ENCODE peak calls at places on chromosomes 3 and 15, in eight cellular contexts. O, K, B, E, N, P, Q and G are unnamed samples.

GRCh38 chr3:31848163-31848848 is 132.8 kb downstream of the OSBPL10 start:
- DNase-seq in E (no peak), N (no peak), B (no peak), P (no peak), Q (no peak), K (no peak), O (no peak), G (peak)

GRCh38 chr15:76185716-76186115 is 125.6 kb downstream of the ETFA start:
- DNase-seq in O (no peak), Q (no peak), N (no peak), P (no peak), B (peak), K (no peak), E (no peak), G (no peak)

GRCh38 chr3:168239287-168239686 is 143.6 kb upstream of the GOLIM4 start:
- DNase-seq in P (no peak), O (no peak), E (no peak), N (no peak), B (no peak), K (no peak), Q (no peak), G (no peak)

GRCh38 chr3:160170409-160171370 is 54.5 kb upstream of the C3orf80 start:
- DNase-seq in B (no peak), E (no peak), P (no peak), O (no peak), K (no peak), N (no peak), Q (no peak), G (no peak)

GRCh38 chr3:57098418-57099310 is 38.2 kb downstream of the SPATA12 start:
- DNase-seq in Q (no peak), P (no peak), B (no peak), E (no peak), N (no peak), O (no peak), K (no peak), G (no peak)

GRCh38 chr15:27336676-27337075 is 365.7 kb downstream of the GABRG3 start:
- DNase-seq in E (no peak), B (no peak), O (no peak), N (no peak), Q (no peak), P (no peak), K (no peak), G (no peak)

GRCh38 chr3:123447749-123448502 is 964 bp downstream of the ADCY5 start:
- DNase-seq in B (peak), N (peak), K (no peak), P (no peak), E (peak), O (peak), Q (no peak), G (peak)

GRCh38 chr3:98746882-98747281 is 16.3 kb upstream of the ST3GAL6 start:
- DNase-seq in P (no peak), O (no peak), Q (no peak), N (no peak), B (peak), E (no peak), K (no peak), G (no peak)

GRCh38 chr3:107132674-107133073 is 244.6 kb upstream of the CCDC54 start:
- DNase-seq in P (no peak), O (no peak), B (no peak), Q (no peak), K (no peak), E (no peak), N (no peak), G (no peak)

GRCh38 chr3:15368561-15369135 is 36.3 kb upstream of the SH3BP5 start:
- DNase-seq in N (no peak), K (no peak), P (no peak), E (no peak), O (no peak), B (no peak), Q (no peak), G (no peak)

GRCh38 chr3:28171962-28172361 is 69.5 kb upstream of the CMC1 start:
- DNase-seq in O (no peak), Q (no peak), B (no peak), E (no peak), N (no peak), K (no peak), P (no peak), G (no peak)

GRCh38 chr3:177810162-177810623 is 612.9 kb upstream of the TBL1XR1 start:
- DNase-seq in O (no peak), B (no peak), E (no peak), Q (no peak), K (no peak), P (no peak), N (no peak), G (no peak)

GRCh38 chr3:48141225-48142137 is 46.7 kb downstream of the CDC25A start:
- DNase-seq in B (no peak), K (no peak), P (no peak), Q (no peak), N (no peak), O (no peak), E (no peak), G (no peak)

GRCh38 chr3:61719278-61719977 is 158.1 kb downstream of the PTPRG start:
- DNase-seq in P (no peak), O (no peak), K (no peak), N (peak), E (no peak), B (no peak), Q (no peak), G (no peak)

GRCh38 chr3:33315826-33316225 is 38.6 kb downstream of the FBXL2 start:
- DNase-seq in P (no peak), Q (no peak), E (no peak), N (no peak), O (no peak), B (no peak), K (no peak), G (no peak)

GRCh38 chr3:94360982-94361381 is 298.1 kb downstream of the NSUN3 start:
- DNase-seq in Q (peak), B (no peak), N (peak), K (no peak), E (peak), P (no peak), O (no peak), G (peak)

GRCh38 chr15:26460165-26460564 is 312.7 kb downstream of the GABRB3 start:
- DNase-seq in N (no peak), K (no peak), P (no peak), B (no peak), O (no peak), Q (no peak), E (no peak), G (no peak)

GRCh38 chr3:13343601-13344000 is 76.5 kb downstream of the NUP210 start:
- DNase-seq in P (no peak), Q (no peak), K (no peak), N (no peak), E (no peak), B (no peak), O (no peak), G (no peak)
- H3K27ac ChIP-seq in P (no peak), Q (no peak), K (no peak), N (no peak), E (no peak), B (no peak), O (no peak), G (no peak)

GRCh38 chr3:194572944-194573491 is 60.2 kb downstream of the TMEM44 start:
- DNase-seq in B (no peak), O (no peak), K (no peak), Q (no peak), N (no peak), E (no peak), P (no peak), G (no peak)
- H3K27ac ChIP-seq in B (no peak), O (peak), K (no peak), Q (no peak), N (peak), E (no peak), P (no peak), G (no peak)

GRCh38 chr15:67176195-67176971 is 78.1 kb downstream of the AAGAB start:
- DNase-seq in B (peak), K (peak), P (no peak), O (peak), N (peak), E (no peak), Q (no peak), G (peak)
- H3K27ac ChIP-seq in B (no peak), K (no peak), P (no peak), O (no peak), N (no peak), E (peak), Q (peak), G (no peak)

GRCh38 chr3:67301556-67301955 is 303.4 kb downstream of the KBTBD8 start:
- DNase-seq in K (no peak), N (no peak), O (no peak), P (no peak), B (no peak), E (no peak), Q (no peak), G (no peak)
- H3K27ac ChIP-seq in K (no peak), N (no peak), O (no peak), P (no peak), B (no peak), E (no peak), Q (no peak), G (no peak)

GRCh38 chr3:24253336-24253735 is 241.3 kb downstream of the THRB start:
- DNase-seq in O (no peak), B (no peak), P (no peak), N (no peak), Q (no peak), K (no peak), E (no peak), G (no peak)

GRCh38 chr3:24255414-24255813 is 239.2 kb downstream of the THRB start:
- DNase-seq in E (no peak), K (no peak), Q (no peak), P (no peak), B (no peak), N (no peak), O (no peak), G (no peak)

GRCh38 chr3:24258260-24258659 is 236.4 kb downstream of the THRB start:
- DNase-seq in Q (no peak), K (no peak), E (no peak), O (no peak), B (no peak), N (no peak), P (no peak), G (no peak)

GRCh38 chr3:24258727-24259600 is 235.7 kb downstream of the THRB start:
- DNase-seq in E (no peak), P (no peak), O (no peak), K (no peak), N (no peak), B (no peak), Q (no peak), G (no peak)

DNA sequence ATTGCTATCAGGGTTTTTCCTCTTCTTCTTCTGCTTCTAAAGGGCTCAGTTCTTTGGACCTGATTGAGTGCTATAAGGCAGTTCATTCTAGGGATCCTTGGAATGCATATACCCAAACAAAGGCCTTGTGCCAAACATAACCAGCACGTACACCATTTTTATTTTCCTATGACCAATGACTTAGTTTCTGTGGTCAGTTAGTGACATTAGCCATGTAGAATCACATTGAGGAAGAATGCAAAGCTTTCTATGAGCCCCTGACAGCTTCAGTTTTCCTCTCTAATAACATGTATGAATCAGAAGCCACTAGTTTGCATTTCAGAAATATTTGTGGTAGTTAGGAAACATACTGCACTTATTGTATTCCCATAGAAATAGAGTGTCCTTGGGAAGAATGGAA is 240.0 kb downstream of the THRB start:
- DNase-seq in O (no peak), K (no peak), N (no peak), B (no peak), Q (no peak), E (no peak), P (no peak), G (no peak)
- H3K27ac ChIP-seq in O (no peak), K (no peak), N (no peak), B (no peak), Q (no peak), E (no peak), P (no peak), G (no peak)

GRCh38 chr3:24661060-24661459 is 166.4 kb upstream of the THRB start:
- DNase-seq in O (no peak), B (no peak), K (no peak), Q (no peak), N (no peak), P (no peak), E (no peak), G (no peak)
- H3K27ac ChIP-seq in O (no peak), B (no peak), K (no peak), Q (no peak), N (no peak), P (no peak), E (no peak), G (no peak)